ENCODE peak calls at places on chromosomes 5 and 9, in nine cellular contexts. A is progenitor cell of endocrine pancreas, O is astrocyte of the spinal cord, R is LNCaP clone FGC, G is thoracic aorta, Y is iris pigment epithelial cell, K is stromal cell of bone marrow, N is Ammon's horn, T is cardiac fibroblast. F is an unnamed sample.

GRCh38 chr9:31736581-31737179 is 647.8 kb upstream of the ACO1 start:
- DNase-seq in A (no peak), O (no peak), R (no peak), G (no peak), Y (no peak), K (no peak), N (no peak), T (no peak), F (no peak)

GRCh38 chr5:135950611-135951010 is 4.2 kb downstream of the LECT2 start:
- DNase-seq in A (no peak), O (peak), R (no peak), G (no peak), Y (peak), K (no peak), N (no peak), T (no peak), F (no peak)

GRCh38 chr9:129554649-129555048 is 66.3 kb downstream of the C9orf50 start:
- DNase-seq in A (no peak), O (no peak), R (no peak), G (no peak), Y (peak), K (no peak), N (no peak), T (no peak), F (no peak)

GRCh38 chr5:134139377-134139851 is 24.9 kb downstream of the TCF7 start:
- DNase-seq in A (no peak), O (no peak), R (no peak), G (no peak), Y (no peak), K (no peak), N (no peak), T (no peak), F (no peak)

GRCh38 chr5:138543730-138544104 is 681 bp upstream of the ETF1 start:
- DNase-seq in A (peak), O (no peak), R (no peak), G (no peak), Y (peak), K (no peak), N (no peak), T (no peak), F (no peak)

GRCh38 chr5:137144656-137145055 is 354.5 kb downstream of the SPOCK1 start:
- DNase-seq in A (no peak), O (no peak), R (no peak), G (no peak), Y (no peak), K (no peak), N (no peak), T (no peak), F (no peak)

GRCh38 chr9:92181296-92181695 is 66.1 kb upstream of the SPTLC1 start:
- DNase-seq in A (no peak), O (no peak), R (no peak), G (no peak), Y (no peak), K (no peak), N (no peak), T (no peak), F (no peak)

GRCh38 chr5:67996596-67996995 is 219.0 kb upstream of the PIK3R1 start:
- DNase-seq in A (no peak), O (peak), R (no peak), G (no peak), Y (no peak), K (no peak), N (no peak), T (no peak), F (no peak)

GRCh38 chr9:75664597-75664996 is 225.9 kb upstream of the PCSK5 start:
- DNase-seq in A (no peak), O (no peak), R (no peak), G (no peak), Y (no peak), K (no peak), N (no peak), T (no peak), F (no peak)

GRCh38 chr5:135376961-135377621 is 21.9 kb downstream of the MACROH2A1 start:
- DNase-seq in A (no peak), O (no peak), R (peak), G (no peak), Y (no peak), K (no peak), N (peak), T (no peak), F (no peak)

GRCh38 chr9:22084336-22085035 is 75.4 kb upstream of the CDKN2B start:
- DNase-seq in A (no peak), O (peak), R (no peak), G (no peak), Y (peak), K (peak), N (no peak), T (peak), F (no peak)

GRCh38 chr5:54620583-54620933 is 103.0 kb downstream of the SNX18 start:
- DNase-seq in A (no peak), O (no peak), R (no peak), G (no peak), Y (no peak), K (no peak), N (no peak), T (no peak), F (no peak)

GRCh38 chr9:122031806-122032205 is 61.3 kb downstream of the TTLL11 start:
- DNase-seq in A (no peak), O (peak), R (no peak), G (no peak), Y (no peak), K (no peak), N (no peak), T (no peak), F (no peak)

GRCh38 chr9:2180704-2181103 is 165.6 kb downstream of the SMARCA2 start:
- DNase-seq in A (no peak), O (no peak), R (no peak), G (no peak), Y (peak), K (no peak), N (no peak), T (peak), F (no peak)

GRCh38 chr9:95876595-95876994 is 1.1 kb downstream of the ERCC6L2 start:
- DNase-seq in A (no peak), O (no peak), R (no peak), G (no peak), Y (no peak), K (no peak), N (no peak), T (peak), F (no peak)

GRCh38 chr9:129436751-129437625 is 183.9 kb downstream of the C9orf50 start:
- DNase-seq in A (no peak), O (peak), R (no peak), G (no peak), Y (peak), K (no peak), N (peak), T (peak), F (no peak)

GRCh38 chr5:167766957-167767356 is 524.5 kb upstream of the WWC1 start:
- DNase-seq in A (no peak), O (no peak), R (no peak), G (no peak), Y (no peak), K (no peak), N (no peak), T (no peak), F (no peak)

GRCh38 chr5:109028608-109029299 is 281.1 kb downstream of the FER start:
- DNase-seq in A (no peak), O (no peak), R (no peak), G (no peak), Y (peak), K (no peak), N (no peak), T (peak), F (no peak)

GRCh38 chr9:7237473-7238243 is 479.9 kb downstream of the KDM4C start:
- DNase-seq in A (no peak), O (peak), R (peak), G (no peak), Y (peak), K (peak), N (no peak), T (peak), F (no peak)

GRCh38 chr5:96226941-96227552 is 206.0 kb downstream of the PCSK1 start:
- DNase-seq in A (no peak), O (peak), R (no peak), G (no peak), Y (peak), K (peak), N (peak), T (peak), F (no peak)

GRCh38 chr9:116157436-116158138 is 4.0 kb downstream of the PAPPA start:
- DNase-seq in A (no peak), O (peak), R (no peak), G (no peak), Y (peak), K (no peak), N (no peak), T (peak), F (no peak)

GRCh38 chr9:129999123-129999510 is 43.9 kb downstream of the FNBP1 start:
- DNase-seq in A (no peak), O (no peak), R (no peak), G (no peak), Y (no peak), K (no peak), N (no peak), T (no peak), F (no peak)

GRCh38 chr5:57778528-57779175 is 296.0 kb upstream of the ACTBL2 start:
- DNase-seq in A (no peak), O (no peak), R (peak), G (no peak), Y (peak), K (no peak), N (no peak), T (no peak), F (no peak)

GRCh38 chr9:119009253-119009652 is 360.0 kb downstream of the BRINP1 start:
- DNase-seq in A (no peak), O (no peak), R (no peak), G (no peak), Y (peak), K (no peak), N (peak), T (no peak), F (no peak)

F was measured in NCI-H2107.